ENCODE peak calls at places on chromosomes 4 and X, in six cellular contexts. One of them, this sample, is unnamed.

GRCh38 chr4:145830699-145831098 is 107.9 kb downstream of the ZNF827 start:
- ATAC-seq in stimulated activated naive B cell treated with anti-CD40 and anti-IgM and Interleukin-4, amounts not matched to agents 10 μg/mL and 1 μg/mL and 100 μg/mL, for 72 hours: peak
- ATAC-seq in stimulated activated naive CD8-positive, alpha-beta T cell treated with anti-CD3 and anti-CD28 coated beads, Interleukin-15, amount 100 ng/mL, for 72 hours: no peak
- ATAC-seq in left ventricle myocardium superior: no peak
- ATAC-seq in HCT116: no peak
- ATAC-seq in Right ventricle myocardium inferior: no peak
- ATAC-seq in this sample: peak

GRCh38 chr4:85520765-85521749 is 46.1 kb downstream of the ARHGAP24 start:
- ATAC-seq in left ventricle myocardium superior: peak
- ATAC-seq in stimulated activated naive CD8-positive, alpha-beta T cell treated with anti-CD3 and anti-CD28 coated beads, Interleukin-15, amount 100 ng/mL, for 72 hours: no peak
- ATAC-seq in HCT116: no peak
- ATAC-seq in Right ventricle myocardium inferior: peak
- ATAC-seq in stimulated activated naive B cell treated with anti-CD40 and anti-IgM and Interleukin-4, amounts not matched to agents 10 μg/mL and 1 μg/mL and 100 μg/mL, for 72 hours: peak
- ATAC-seq in this sample: peak

GRCh38 chrX:100748133-100748532 is 16.2 kb upstream of the SYTL4 start:
- ATAC-seq in HCT116: peak
- ATAC-seq in stimulated activated naive CD8-positive, alpha-beta T cell treated with anti-CD3 and anti-CD28 coated beads, Interleukin-15, amount 100 ng/mL, for 72 hours: no peak
- ATAC-seq in stimulated activated naive B cell treated with anti-CD40 and anti-IgM and Interleukin-4, amounts not matched to agents 10 μg/mL and 1 μg/mL and 100 μg/mL, for 72 hours: no peak
- ATAC-seq in left ventricle myocardium superior: no peak
- ATAC-seq in Right ventricle myocardium inferior: no peak
- ATAC-seq in this sample: no peak

GRCh38 chr4:52010976-52011375 is 9.2 kb downstream of the LRRC66 start:
- ATAC-seq in left ventricle myocardium superior: no peak
- ATAC-seq in Right ventricle myocardium inferior: no peak
- ATAC-seq in stimulated activated naive B cell treated with anti-CD40 and anti-IgM and Interleukin-4, amounts not matched to agents 10 μg/mL and 1 μg/mL and 100 μg/mL, for 72 hours: no peak
- ATAC-seq in HCT116: no peak
- ATAC-seq in stimulated activated naive CD8-positive, alpha-beta T cell treated with anti-CD3 and anti-CD28 coated beads, Interleukin-15, amount 100 ng/mL, for 72 hours: no peak
- ATAC-seq in this sample: no peak

GRCh38 chr4:105808459-105809041 is 86.7 kb upstream of the NPNT start:
- ATAC-seq in stimulated activated naive CD8-positive, alpha-beta T cell treated with anti-CD3 and anti-CD28 coated beads, Interleukin-15, amount 100 ng/mL, for 72 hours: no peak
- ATAC-seq in stimulated activated naive B cell treated with anti-CD40 and anti-IgM and Interleukin-4, amounts not matched to agents 10 μg/mL and 1 μg/mL and 100 μg/mL, for 72 hours: no peak
- ATAC-seq in HCT116: no peak
- ATAC-seq in Right ventricle myocardium inferior: no peak
- ATAC-seq in left ventricle myocardium superior: peak
- ATAC-seq in this sample: no peak

GRCh38 chr4:158053086-158053485 is 119.7 kb downstream of the GASK1B start:
- ATAC-seq in left ventricle myocardium superior: no peak
- ATAC-seq in stimulated activated naive CD8-positive, alpha-beta T cell treated with anti-CD3 and anti-CD28 coated beads, Interleukin-15, amount 100 ng/mL, for 72 hours: no peak
- ATAC-seq in Right ventricle myocardium inferior: no peak
- ATAC-seq in stimulated activated naive B cell treated with anti-CD40 and anti-IgM and Interleukin-4, amounts not matched to agents 10 μg/mL and 1 μg/mL and 100 μg/mL, for 72 hours: no peak
- ATAC-seq in HCT116: no peak
- ATAC-seq in this sample: no peak

GRCh38 chr4:175531405-175532091 is 280.5 kb downstream of the GPM6A start:
- ATAC-seq in stimulated activated naive B cell treated with anti-CD40 and anti-IgM and Interleukin-4, amounts not matched to agents 10 μg/mL and 1 μg/mL and 100 μg/mL, for 72 hours: no peak
- ATAC-seq in Right ventricle myocardium inferior: no peak
- ATAC-seq in stimulated activated naive CD8-positive, alpha-beta T cell treated with anti-CD3 and anti-CD28 coated beads, Interleukin-15, amount 100 ng/mL, for 72 hours: no peak
- ATAC-seq in left ventricle myocardium superior: no peak
- ATAC-seq in HCT116: no peak
- ATAC-seq in this sample: no peak

GRCh38 chr4:56388311-56388710 is 1.0 kb upstream of the AASDH start:
- ATAC-seq in stimulated activated naive B cell treated with anti-CD40 and anti-IgM and Interleukin-4, amounts not matched to agents 10 μg/mL and 1 μg/mL and 100 μg/mL, for 72 hours: no peak
- ATAC-seq in HCT116: no peak
- ATAC-seq in left ventricle myocardium superior: no peak
- ATAC-seq in stimulated activated naive CD8-positive, alpha-beta T cell treated with anti-CD3 and anti-CD28 coated beads, Interleukin-15, amount 100 ng/mL, for 72 hours: no peak
- ATAC-seq in Right ventricle myocardium inferior: no peak
- ATAC-seq in this sample: no peak

GRCh38 chr4:155617312-155617711 is 49.3 kb upstream of the GUCY1A1 start:
- ATAC-seq in HCT116: no peak
- ATAC-seq in Right ventricle myocardium inferior: peak
- ATAC-seq in stimulated activated naive B cell treated with anti-CD40 and anti-IgM and Interleukin-4, amounts not matched to agents 10 μg/mL and 1 μg/mL and 100 μg/mL, for 72 hours: no peak
- ATAC-seq in left ventricle myocardium superior: peak
- ATAC-seq in stimulated activated naive CD8-positive, alpha-beta T cell treated with anti-CD3 and anti-CD28 coated beads, Interleukin-15, amount 100 ng/mL, for 72 hours: no peak
- ATAC-seq in this sample: no peak

GRCh38 chrX:77436682-77437081 is 10.5 kb upstream of the FGF16 start:
- ATAC-seq in stimulated activated naive CD8-positive, alpha-beta T cell treated with anti-CD3 and anti-CD28 coated beads, Interleukin-15, amount 100 ng/mL, for 72 hours: no peak
- ATAC-seq in left ventricle myocardium superior: no peak
- ATAC-seq in HCT116: no peak
- ATAC-seq in Right ventricle myocardium inferior: no peak
- ATAC-seq in stimulated activated naive B cell treated with anti-CD40 and anti-IgM and Interleukin-4, amounts not matched to agents 10 μg/mL and 1 μg/mL and 100 μg/mL, for 72 hours: no peak
- ATAC-seq in this sample: no peak

GRCh38 chr4:184143770-184144564 is 73.7 kb downstream of the ENPP6 start:
- ATAC-seq in left ventricle myocardium superior: peak
- ATAC-seq in stimulated activated naive CD8-positive, alpha-beta T cell treated with anti-CD3 and anti-CD28 coated beads, Interleukin-15, amount 100 ng/mL, for 72 hours: peak
- ATAC-seq in HCT116: peak
- ATAC-seq in stimulated activated naive B cell treated with anti-CD40 and anti-IgM and Interleukin-4, amounts not matched to agents 10 μg/mL and 1 μg/mL and 100 μg/mL, for 72 hours: no peak
- ATAC-seq in Right ventricle myocardium inferior: peak
- ATAC-seq in this sample: peak

GRCh38 chr4:136863756-136864155 is 668.5 kb downstream of the PCDH18 start:
- ATAC-seq in left ventricle myocardium superior: no peak
- ATAC-seq in Right ventricle myocardium inferior: no peak
- ATAC-seq in stimulated activated naive CD8-positive, alpha-beta T cell treated with anti-CD3 and anti-CD28 coated beads, Interleukin-15, amount 100 ng/mL, for 72 hours: no peak
- ATAC-seq in stimulated activated naive B cell treated with anti-CD40 and anti-IgM and Interleukin-4, amounts not matched to agents 10 μg/mL and 1 μg/mL and 100 μg/mL, for 72 hours: no peak
- ATAC-seq in HCT116: peak
- ATAC-seq in this sample: no peak

GRCh38 chr4:169952236-169953088 is 73.7 kb downstream of the MFAP3L start:
- ATAC-seq in stimulated activated naive CD8-positive, alpha-beta T cell treated with anti-CD3 and anti-CD28 coated beads, Interleukin-15, amount 100 ng/mL, for 72 hours: no peak
- ATAC-seq in stimulated activated naive B cell treated with anti-CD40 and anti-IgM and Interleukin-4, amounts not matched to agents 10 μg/mL and 1 μg/mL and 100 μg/mL, for 72 hours: peak
- ATAC-seq in Right ventricle myocardium inferior: no peak
- ATAC-seq in HCT116: no peak
- ATAC-seq in left ventricle myocardium superior: no peak
- ATAC-seq in this sample: peak

GRCh38 chr4:132527817-132528216 is 621.3 kb upstream of the PCDH10 start:
- ATAC-seq in Right ventricle myocardium inferior: no peak
- ATAC-seq in stimulated activated naive B cell treated with anti-CD40 and anti-IgM and Interleukin-4, amounts not matched to agents 10 μg/mL and 1 μg/mL and 100 μg/mL, for 72 hours: no peak
- ATAC-seq in left ventricle myocardium superior: no peak
- ATAC-seq in HCT116: no peak
- ATAC-seq in stimulated activated naive CD8-positive, alpha-beta T cell treated with anti-CD3 and anti-CD28 coated beads, Interleukin-15, amount 100 ng/mL, for 72 hours: no peak
- ATAC-seq in this sample: no peak

GRCh38 chr4:69668680-69669079 is 15.6 kb upstream of the UGT2A1 start:
- ATAC-seq in stimulated activated naive B cell treated with anti-CD40 and anti-IgM and Interleukin-4, amounts not matched to agents 10 μg/mL and 1 μg/mL and 100 μg/mL, for 72 hours: no peak
- ATAC-seq in Right ventricle myocardium inferior: no peak
- ATAC-seq in HCT116: no peak
- ATAC-seq in left ventricle myocardium superior: no peak
- ATAC-seq in stimulated activated naive CD8-positive, alpha-beta T cell treated with anti-CD3 and anti-CD28 coated beads, Interleukin-15, amount 100 ng/mL, for 72 hours: peak
- ATAC-seq in this sample: peak

GRCh38 chr4:76354517-76355473 is 48.3 kb downstream of the STBD1 start:
- ATAC-seq in stimulated activated naive B cell treated with anti-CD40 and anti-IgM and Interleukin-4, amounts not matched to agents 10 μg/mL and 1 μg/mL and 100 μg/mL, for 72 hours: no peak
- ATAC-seq in HCT116: no peak
- ATAC-seq in Right ventricle myocardium inferior: no peak
- ATAC-seq in left ventricle myocardium superior: no peak
- ATAC-seq in stimulated activated naive CD8-positive, alpha-beta T cell treated with anti-CD3 and anti-CD28 coated beads, Interleukin-15, amount 100 ng/mL, for 72 hours: peak
- ATAC-seq in this sample: no peak

GRCh38 chr4:2712261-2712842 is 43.8 kb downstream of the TNIP2 start:
- ATAC-seq in left ventricle myocardium superior: no peak
- ATAC-seq in stimulated activated naive B cell treated with anti-CD40 and anti-IgM and Interleukin-4, amounts not matched to agents 10 μg/mL and 1 μg/mL and 100 μg/mL, for 72 hours: no peak
- ATAC-seq in Right ventricle myocardium inferior: no peak
- ATAC-seq in HCT116: peak
- ATAC-seq in stimulated activated naive CD8-positive, alpha-beta T cell treated with anti-CD3 and anti-CD28 coated beads, Interleukin-15, amount 100 ng/mL, for 72 hours: no peak
- ATAC-seq in this sample: no peak

GRCh38 chr4:15653864-15654391 is 1.2 kb downstream of the FBXL5 start:
- ATAC-seq in stimulated activated naive B cell treated with anti-CD40 and anti-IgM and Interleukin-4, amounts not matched to agents 10 μg/mL and 1 μg/mL and 100 μg/mL, for 72 hours: no peak
- ATAC-seq in HCT116: peak
- ATAC-seq in left ventricle myocardium superior: peak
- ATAC-seq in stimulated activated naive CD8-positive, alpha-beta T cell treated with anti-CD3 and anti-CD28 coated beads, Interleukin-15, amount 100 ng/mL, for 72 hours: peak
- ATAC-seq in Right ventricle myocardium inferior: no peak
- ATAC-seq in this sample: no peak

GRCh38 chr4:147794787-147795413 is 63.0 kb downstream of the ARHGAP10 start:
- ATAC-seq in Right ventricle myocardium inferior: no peak
- ATAC-seq in HCT116: no peak
- ATAC-seq in stimulated activated naive B cell treated with anti-CD40 and anti-IgM and Interleukin-4, amounts not matched to agents 10 μg/mL and 1 μg/mL and 100 μg/mL, for 72 hours: peak
- ATAC-seq in stimulated activated naive CD8-positive, alpha-beta T cell treated with anti-CD3 and anti-CD28 coated beads, Interleukin-15, amount 100 ng/mL, for 72 hours: peak
- ATAC-seq in left ventricle myocardium superior: no peak
- ATAC-seq in this sample: peak

GRCh38 chr4:80362578-80363181 is 27.1 kb downstream of the CFAP299 start:
- ATAC-seq in stimulated activated naive B cell treated with anti-CD40 and anti-IgM and Interleukin-4, amounts not matched to agents 10 μg/mL and 1 μg/mL and 100 μg/mL, for 72 hours: peak
- ATAC-seq in left ventricle myocardium superior: no peak
- ATAC-seq in HCT116: peak
- ATAC-seq in Right ventricle myocardium inferior: no peak
- ATAC-seq in stimulated activated naive CD8-positive, alpha-beta T cell treated with anti-CD3 and anti-CD28 coated beads, Interleukin-15, amount 100 ng/mL, for 72 hours: peak
- ATAC-seq in this sample: peak

GRCh38 chr4:88280228-88280795 is 4.0 kb downstream of the PPM1K start:
- ATAC-seq in left ventricle myocardium superior: no peak
- ATAC-seq in stimulated activated naive CD8-positive, alpha-beta T cell treated with anti-CD3 and anti-CD28 coated beads, Interleukin-15, amount 100 ng/mL, for 72 hours: no peak
- ATAC-seq in HCT116: no peak
- ATAC-seq in stimulated activated naive B cell treated with anti-CD40 and anti-IgM and Interleukin-4, amounts not matched to agents 10 μg/mL and 1 μg/mL and 100 μg/mL, for 72 hours: no peak
- ATAC-seq in Right ventricle myocardium inferior: no peak
- ATAC-seq in this sample: no peak

GRCh38 chr4:138311771-138312535 is 69.8 kb upstream of the SLC7A11 start:
- ATAC-seq in stimulated activated naive CD8-positive, alpha-beta T cell treated with anti-CD3 and anti-CD28 coated beads, Interleukin-15, amount 100 ng/mL, for 72 hours: no peak
- ATAC-seq in left ventricle myocardium superior: no peak
- ATAC-seq in Right ventricle myocardium inferior: no peak
- ATAC-seq in stimulated activated naive B cell treated with anti-CD40 and anti-IgM and Interleukin-4, amounts not matched to agents 10 μg/mL and 1 μg/mL and 100 μg/mL, for 72 hours: no peak
- ATAC-seq in HCT116: no peak
- ATAC-seq in this sample: no peak

GRCh38 chr4:176238819-176239218 is 30.2 kb downstream of the ASB5 start:
- ATAC-seq in left ventricle myocardium superior: peak
- ATAC-seq in stimulated activated naive CD8-positive, alpha-beta T cell treated with anti-CD3 and anti-CD28 coated beads, Interleukin-15, amount 100 ng/mL, for 72 hours: no peak
- ATAC-seq in Right ventricle myocardium inferior: no peak
- ATAC-seq in stimulated activated naive B cell treated with anti-CD40 and anti-IgM and Interleukin-4, amounts not matched to agents 10 μg/mL and 1 μg/mL and 100 μg/mL, for 72 hours: no peak
- ATAC-seq in HCT116: no peak
- ATAC-seq in this sample: no peak

GRCh38 chrX:17549005-17549685 is 174.1 kb downstream of the NHS start:
- ATAC-seq in stimulated activated naive B cell treated with anti-CD40 and anti-IgM and Interleukin-4, amounts not matched to agents 10 μg/mL and 1 μg/mL and 100 μg/mL, for 72 hours: no peak
- ATAC-seq in Right ventricle myocardium inferior: no peak
- ATAC-seq in HCT116: no peak
- ATAC-seq in left ventricle myocardium superior: no peak
- ATAC-seq in stimulated activated naive CD8-positive, alpha-beta T cell treated with anti-CD3 and anti-CD28 coated beads, Interleukin-15, amount 100 ng/mL, for 72 hours: peak
- ATAC-seq in this sample: no peak

GRCh38 chr4:108852691-108853090 is 89.8 kb upstream of the ETNPPL start:
- ATAC-seq in left ventricle myocardium superior: no peak
- ATAC-seq in HCT116: no peak
- ATAC-seq in stimulated activated naive CD8-positive, alpha-beta T cell treated with anti-CD3 and anti-CD28 coated beads, Interleukin-15, amount 100 ng/mL, for 72 hours: no peak
- ATAC-seq in Right ventricle myocardium inferior: no peak
- ATAC-seq in stimulated activated naive B cell treated with anti-CD40 and anti-IgM and Interleukin-4, amounts not matched to agents 10 μg/mL and 1 μg/mL and 100 μg/mL, for 72 hours: no peak
- ATAC-seq in this sample: no peak

GRCh38 chr4:72112514-72113156 is 80.8 kb downstream of the NPFFR2 start:
- ATAC-seq in left ventricle myocardium superior: no peak
- ATAC-seq in HCT116: no peak
- ATAC-seq in Right ventricle myocardium inferior: no peak
- ATAC-seq in stimulated activated naive CD8-positive, alpha-beta T cell treated with anti-CD3 and anti-CD28 coated beads, Interleukin-15, amount 100 ng/mL, for 72 hours: peak
- ATAC-seq in stimulated activated naive B cell treated with anti-CD40 and anti-IgM and Interleukin-4, amounts not matched to agents 10 μg/mL and 1 μg/mL and 100 μg/mL, for 72 hours: peak
- ATAC-seq in this sample: peak

GRCh38 chrX:2584216-2584615 is 83.4 kb upstream of the DHRSX start:
- ATAC-seq in left ventricle myocardium superior: no peak
- ATAC-seq in stimulated activated naive CD8-positive, alpha-beta T cell treated with anti-CD3 and anti-CD28 coated beads, Interleukin-15, amount 100 ng/mL, for 72 hours: peak
- ATAC-seq in HCT116: no peak
- ATAC-seq in stimulated activated naive B cell treated with anti-CD40 and anti-IgM and Interleukin-4, amounts not matched to agents 10 μg/mL and 1 μg/mL and 100 μg/mL, for 72 hours: peak
- ATAC-seq in Right ventricle myocardium inferior: no peak
- ATAC-seq in this sample: peak

GRCh38 chrX:17732138-17732783 is 5.0 kb upstream of the SCML1 start:
- ATAC-seq in stimulated activated naive CD8-positive, alpha-beta T cell treated with anti-CD3 and anti-CD28 coated beads, Interleukin-15, amount 100 ng/mL, for 72 hours: no peak
- ATAC-seq in Right ventricle myocardium inferior: no peak
- ATAC-seq in left ventricle myocardium superior: no peak
- ATAC-seq in stimulated activated naive B cell treated with anti-CD40 and anti-IgM and Interleukin-4, amounts not matched to agents 10 μg/mL and 1 μg/mL and 100 μg/mL, for 72 hours: no peak
- ATAC-seq in HCT116: no peak
- ATAC-seq in this sample: no peak

GRCh38 chrX:23616361-23616760 is 50.9 kb upstream of the PRDX4 start:
- ATAC-seq in HCT116: peak
- ATAC-seq in left ventricle myocardium superior: no peak
- ATAC-seq in Right ventricle myocardium inferior: no peak
- ATAC-seq in stimulated activated naive CD8-positive, alpha-beta T cell treated with anti-CD3 and anti-CD28 coated beads, Interleukin-15, amount 100 ng/mL, for 72 hours: no peak
- ATAC-seq in stimulated activated naive B cell treated with anti-CD40 and anti-IgM and Interleukin-4, amounts not matched to agents 10 μg/mL and 1 μg/mL and 100 μg/mL, for 72 hours: no peak
- ATAC-seq in this sample: no peak

GRCh38 chrX:64338296-64338695 is 57.0 kb downstream of the MTMR8 start:
- ATAC-seq in stimulated activated naive B cell treated with anti-CD40 and anti-IgM and Interleukin-4, amounts not matched to agents 10 μg/mL and 1 μg/mL and 100 μg/mL, for 72 hours: no peak
- ATAC-seq in Right ventricle myocardium inferior: no peak
- ATAC-seq in HCT116: no peak
- ATAC-seq in left ventricle myocardium superior: no peak
- ATAC-seq in stimulated activated naive CD8-positive, alpha-beta T cell treated with anti-CD3 and anti-CD28 coated beads, Interleukin-15, amount 100 ng/mL, for 72 hours: no peak
- ATAC-seq in this sample: no peak

GRCh38 chr4:121800638-121800960 is 524 bp upstream of the EXOSC9 start:
- ATAC-seq in stimulated activated naive CD8-positive, alpha-beta T cell treated with anti-CD3 and anti-CD28 coated beads, Interleukin-15, amount 100 ng/mL, for 72 hours: peak
- ATAC-seq in HCT116: peak
- ATAC-seq in stimulated activated naive B cell treated with anti-CD40 and anti-IgM and Interleukin-4, amounts not matched to agents 10 μg/mL and 1 μg/mL and 100 μg/mL, for 72 hours: peak
- ATAC-seq in Right ventricle myocardium inferior: peak
- ATAC-seq in left ventricle myocardium superior: peak
- ATAC-seq in this sample: peak

GRCh38 chr4:26257850-26258249 is 63.0 kb upstream of the RBPJ start:
- ATAC-seq in Right ventricle myocardium inferior: no peak
- ATAC-seq in HCT116: no peak
- ATAC-seq in left ventricle myocardium superior: no peak
- ATAC-seq in stimulated activated naive CD8-positive, alpha-beta T cell treated with anti-CD3 and anti-CD28 coated beads, Interleukin-15, amount 100 ng/mL, for 72 hours: no peak
- ATAC-seq in stimulated activated naive B cell treated with anti-CD40 and anti-IgM and Interleukin-4, amounts not matched to agents 10 μg/mL and 1 μg/mL and 100 μg/mL, for 72 hours: peak
- ATAC-seq in this sample: peak

GRCh38 chr4:113739197-113739596 is 22.3 kb downstream of the CAMK2D start:
- ATAC-seq in HCT116: no peak
- ATAC-seq in left ventricle myocardium superior: peak
- ATAC-seq in stimulated activated naive CD8-positive, alpha-beta T cell treated with anti-CD3 and anti-CD28 coated beads, Interleukin-15, amount 100 ng/mL, for 72 hours: peak
- ATAC-seq in Right ventricle myocardium inferior: no peak
- ATAC-seq in stimulated activated naive B cell treated with anti-CD40 and anti-IgM and Interleukin-4, amounts not matched to agents 10 μg/mL and 1 μg/mL and 100 μg/mL, for 72 hours: peak
- ATAC-seq in this sample: no peak

GRCh38 chrX:42739771-42740170 is 38.2 kb downstream of the PPP1R2C start:
- ATAC-seq in stimulated activated naive B cell treated with anti-CD40 and anti-IgM and Interleukin-4, amounts not matched to agents 10 μg/mL and 1 μg/mL and 100 μg/mL, for 72 hours: peak
- ATAC-seq in HCT116: no peak
- ATAC-seq in stimulated activated naive CD8-positive, alpha-beta T cell treated with anti-CD3 and anti-CD28 coated beads, Interleukin-15, amount 100 ng/mL, for 72 hours: no peak
- ATAC-seq in left ventricle myocardium superior: no peak
- ATAC-seq in Right ventricle myocardium inferior: no peak
- ATAC-seq in this sample: no peak

GRCh38 chr4:87375719-87376291 is 15.2 kb downstream of the HSD17B11 start:
- ATAC-seq in left ventricle myocardium superior: peak
- ATAC-seq in stimulated activated naive B cell treated with anti-CD40 and anti-IgM and Interleukin-4, amounts not matched to agents 10 μg/mL and 1 μg/mL and 100 μg/mL, for 72 hours: peak
- ATAC-seq in HCT116: peak
- ATAC-seq in Right ventricle myocardium inferior: peak
- ATAC-seq in stimulated activated naive CD8-positive, alpha-beta T cell treated with anti-CD3 and anti-CD28 coated beads, Interleukin-15, amount 100 ng/mL, for 72 hours: no peak
- ATAC-seq in this sample: no peak

GRCh38 chr4:173415092-173415491 is 16.2 kb upstream of the SCRG1 start:
- ATAC-seq in stimulated activated naive CD8-positive, alpha-beta T cell treated with anti-CD3 and anti-CD28 coated beads, Interleukin-15, amount 100 ng/mL, for 72 hours: no peak
- ATAC-seq in Right ventricle myocardium inferior: peak
- ATAC-seq in stimulated activated naive B cell treated with anti-CD40 and anti-IgM and Interleukin-4, amounts not matched to agents 10 μg/mL and 1 μg/mL and 100 μg/mL, for 72 hours: no peak
- ATAC-seq in left ventricle myocardium superior: peak
- ATAC-seq in HCT116: no peak
- ATAC-seq in this sample: no peak

GRCh38 chr4:119518230-119518892 is 110.2 kb downstream of the PDE5A start:
- ATAC-seq in HCT116: no peak
- ATAC-seq in stimulated activated naive CD8-positive, alpha-beta T cell treated with anti-CD3 and anti-CD28 coated beads, Interleukin-15, amount 100 ng/mL, for 72 hours: no peak
- ATAC-seq in left ventricle myocardium superior: peak
- ATAC-seq in Right ventricle myocardium inferior: no peak
- ATAC-seq in stimulated activated naive B cell treated with anti-CD40 and anti-IgM and Interleukin-4, amounts not matched to agents 10 μg/mL and 1 μg/mL and 100 μg/mL, for 72 hours: no peak
- ATAC-seq in this sample: no peak